ENCODE peak calls at places on chromosomes 4 and X, in ten cellular contexts. T is fibroblast of lung, Y is astrocyte, B is left lung, I is thyroid gland, Q is K562, C is ovary, K is brain microvascular endothelial cell, J is Karpas-422, D is A549. M is an unnamed sample.

GRCh38 chr4:52635560-52635959 is 23.5 kb downstream of the USP46 start:
- DNase-seq in T (no peak), Y (no peak), B (no peak), I (no peak), Q (no peak), C (no peak), K (no peak), J (no peak), D (no peak), M (no peak)

GRCh38 chr4:120812216-120812615 is 110.3 kb downstream of the PRDM5 start:
- DNase-seq in T (no peak), Y (peak), B (no peak), I (no peak), Q (no peak), C (no peak), K (no peak), J (no peak), D (no peak), M (no peak)

GRCh38 chr4:185640809-185641675 is 105.7 kb upstream of the PDLIM3 start:
- DNase-seq in T (peak), Y (peak), B (no peak), I (no peak), Q (no peak), C (no peak), K (peak), J (peak), D (peak), M (no peak)

GRCh38 chrX:119156241-119156640 is 28.6 kb upstream of the KIAA1210 start:
- DNase-seq in T (no peak), Y (no peak), B (no peak), I (no peak), Q (no peak), C (no peak), K (no peak), J (no peak), D (no peak), M (no peak)

GRCh38 chr4:128716325-128716724 is 93.2 kb upstream of the JADE1 start:
- DNase-seq in T (peak), Y (no peak), B (no peak), I (peak), Q (no peak), C (peak), K (no peak), J (no peak), D (no peak), M (no peak)

GRCh38 chr4:94395541-94395940 is 52.9 kb upstream of the HPGDS start:
- DNase-seq in T (no peak), Y (peak), B (no peak), I (no peak), Q (no peak), C (no peak), K (no peak), J (no peak), D (no peak), M (no peak)

GRCh38 chr4:38163216-38164006 is 203.2 kb downstream of the PTTG2 start:
- DNase-seq in T (peak), Y (peak), B (no peak), I (no peak), Q (no peak), C (no peak), K (peak), J (no peak), D (peak), M (no peak)

GRCh38 chr4:45550766-45551366 is 573.0 kb downstream of the GABRG1 start:
- DNase-seq in T (no peak), Y (no peak), B (no peak), I (no peak), Q (no peak), C (no peak), K (no peak), J (no peak), D (no peak), M (no peak)

GRCh38 chr4:26252349-26252748 is 68.5 kb upstream of the RBPJ start:
- DNase-seq in T (no peak), Y (peak), B (no peak), I (no peak), Q (no peak), C (no peak), K (peak), J (no peak), D (no peak), M (no peak)

GRCh38 chr4:163895369-163896005 is 401.0 kb downstream of the TMA16 start:
- DNase-seq in T (no peak), Y (no peak), B (no peak), I (no peak), Q (no peak), C (no peak), K (no peak), J (no peak), D (no peak), M (no peak)

GRCh38 chr4:96189761-96190160 is 349.9 kb downstream of the PDHA2 start:
- DNase-seq in T (no peak), Y (no peak), B (no peak), I (no peak), Q (no peak), C (no peak), K (no peak), J (no peak), D (no peak), M (no peak)

GRCh38 chr4:8843597-8843996 is 28.0 kb downstream of the HMX1 start:
- DNase-seq in T (no peak), Y (no peak), B (no peak), I (no peak), Q (no peak), C (no peak), K (no peak), J (no peak), D (no peak), M (no peak)

GRCh38 chrX:70062076-70062475 is at the start of gene OTUD6A:
- DNase-seq in T (no peak), Y (no peak), B (no peak), I (no peak), Q (no peak), C (no peak), K (no peak), J (no peak), D (no peak), M (no peak)

GRCh38 chr4:137851435-137851834 is 319.1 kb upstream of the PCDH18 start:
- DNase-seq in T (no peak), Y (no peak), B (no peak), I (no peak), Q (no peak), C (no peak), K (no peak), J (no peak), D (no peak), M (no peak)

GRCh38 chr4:138259296-138259695 is 17.1 kb upstream of the SLC7A11 start:
- DNase-seq in T (no peak), Y (peak), B (no peak), I (no peak), Q (no peak), C (no peak), K (no peak), J (no peak), D (no peak), M (no peak)

GRCh38 chrX:103464071-103464773 is 55.1 kb downstream of the RAB40A start:
- DNase-seq in T (peak), Y (peak), B (no peak), I (peak), Q (peak), C (peak), K (peak), J (peak), D (peak), M (no peak)

GRCh38 chrX:10360121-10360520 is 203.3 kb downstream of the CLCN4 start:
- DNase-seq in T (peak), Y (peak), B (no peak), I (no peak), Q (no peak), C (no peak), K (no peak), J (no peak), D (no peak), M (no peak)

GRCh38 chrX:15167826-15168225 is 102.1 kb downstream of the ASB9 start:
- DNase-seq in T (no peak), Y (no peak), B (no peak), I (no peak), Q (no peak), C (no peak), K (no peak), J (no peak), D (no peak), M (no peak)

GRCh38 chr4:700587-701264 is 4.9 kb upstream of the PCGF3 start:
- DNase-seq in T (no peak), Y (no peak), B (no peak), I (no peak), Q (no peak), C (no peak), K (no peak), J (peak), D (no peak), M (peak)

GRCh38 chr4:87122252-87122651 is 98.2 kb downstream of the KLHL8 start:
- DNase-seq in T (peak), Y (no peak), B (peak), I (peak), Q (no peak), C (no peak), K (no peak), J (no peak), D (no peak), M (no peak)

GRCh38 chr4:149785686-149786431 is 29.8 kb downstream of the IQCM start:
- DNase-seq in T (peak), Y (peak), B (no peak), I (peak), Q (no peak), C (no peak), K (no peak), J (no peak), D (no peak), M (no peak)

GRCh38 chr4:1753256-1753655 is 31.9 kb downstream of the TACC3 start:
- DNase-seq in T (no peak), Y (no peak), B (no peak), I (no peak), Q (no peak), C (no peak), K (no peak), J (no peak), D (no peak), M (no peak)
- H3K27ac ChIP-seq in T (no peak), Y (no peak), B (no peak), I (no peak), Q (peak), C (no peak), K (no peak), J (no peak), D (peak), M (peak)

DNA sequence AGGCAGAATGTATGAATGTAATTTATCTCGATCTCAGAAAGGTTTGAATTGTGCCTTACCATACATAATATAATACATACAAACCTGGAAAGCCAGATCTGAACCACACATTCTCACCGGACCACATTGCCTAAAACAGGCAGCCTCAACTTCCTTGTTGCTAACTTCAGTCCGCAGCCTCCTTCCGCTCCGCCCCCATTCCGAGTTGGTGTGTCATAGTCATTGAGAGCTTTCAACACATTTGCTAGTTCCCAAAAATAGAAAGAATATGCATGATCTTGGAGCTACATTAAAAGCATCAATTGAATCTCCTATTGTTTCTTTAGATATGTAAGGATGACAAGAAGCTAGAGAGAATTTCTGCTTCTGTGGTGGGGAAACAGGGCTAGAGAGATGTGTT is 127.2 kb downstream of the ARHGEF9 start:
- DNase-seq in T (peak), Y (peak), B (peak), I (no peak), Q (no peak), C (no peak), K (peak), J (no peak), D (peak), M (no peak)
- H3K27ac ChIP-seq in T (peak), Y (peak), B (no peak), I (no peak), Q (no peak), C (no peak), K (peak), J (no peak), D (no peak), M (no peak)

DNA sequence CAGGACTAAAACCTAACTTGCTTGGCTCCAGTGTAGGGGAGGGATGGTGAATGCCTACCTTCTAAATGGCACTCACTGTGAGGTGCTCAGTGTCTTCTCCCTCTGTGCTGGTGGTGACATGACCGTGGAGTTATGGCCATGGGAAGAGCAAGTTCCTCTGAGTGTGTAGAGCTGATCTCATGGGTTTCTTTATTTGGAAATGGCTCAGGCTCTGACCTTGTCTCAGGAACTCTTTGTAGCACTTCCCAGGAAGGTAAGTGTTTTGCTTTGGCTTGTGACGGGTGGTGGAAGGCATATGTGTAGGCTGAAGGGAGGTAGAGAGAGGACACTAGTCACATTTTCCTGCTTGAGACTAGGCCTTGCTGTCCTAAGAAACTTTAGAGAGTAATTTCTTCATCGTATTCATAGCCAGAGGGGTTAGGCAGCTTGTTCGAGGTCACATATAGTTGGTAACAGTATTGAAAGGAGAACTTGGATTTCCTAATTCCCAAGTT is 6.5 kb downstream of the MSN start:
- DNase-seq in T (peak), Y (no peak), B (no peak), I (no peak), Q (no peak), C (no peak), K (no peak), J (no peak), D (no peak), M (no peak)
- H3K27ac ChIP-seq in T (peak), Y (peak), B (peak), I (peak), Q (peak), C (no peak), K (peak), J (no peak), D (peak), M (peak)

DNA sequence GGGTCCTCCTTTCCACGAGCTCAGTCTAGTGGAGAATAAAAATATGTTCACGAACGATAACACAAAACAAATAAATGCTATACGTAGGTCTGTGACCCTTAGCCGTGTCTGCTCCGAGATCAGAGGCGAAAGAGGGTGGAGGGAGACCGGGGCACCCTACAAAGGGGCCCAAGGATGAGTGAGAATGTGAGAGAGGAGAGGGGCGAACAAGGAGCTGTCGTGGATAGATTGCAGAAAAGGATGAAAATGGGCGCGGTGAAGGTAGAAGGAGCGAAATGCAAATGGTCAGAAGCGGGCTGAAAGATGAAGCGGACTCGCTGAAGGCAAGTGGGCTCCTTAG is 6.2 kb upstream of the ZBTB33 start:
- DNase-seq in T (peak), Y (no peak), B (no peak), I (no peak), Q (no peak), C (no peak), K (no peak), J (peak), D (no peak), M (no peak)
- H3K27ac ChIP-seq in T (peak), Y (peak), B (peak), I (peak), Q (peak), C (peak), K (peak), J (no peak), D (peak), M (peak)

M was measured in spleen.